ENCODE peak calls at places on chromosomes 16 and 17, in nine cellular contexts. S is esophagus mucosa; Y is activated T-cell treated with anti-CD3 and anti-CD28 coated beads, Interleukin-2, amount 50 U/mL, for 72 hours; B is GM12878; I is HCT116; N is left ventricle myocardium superior; X is activated CD4-positive, alpha-beta T cell treated with anti-CD3 and anti-CD28 coated beads for 36 hours; V is GM23338; Z is CD4-positive, CD25-positive, alpha-beta regulatory T cell. T is an unnamed sample.

GRCh38 chr17:29214215-29215146 is 32.2 kb upstream of the CRYBA1 start:
- ATAC-seq in Y (no peak), I (no peak), V (no peak), S (peak; percentile 63), N (no peak), Z (no peak), X (no peak), B (no peak), T (no peak)

GRCh38 chr17:17401271-17401781 is 75.5 kb upstream of the MED9 start:
- ATAC-seq in X (no peak), Z (no peak), N (peak; percentile 31), B (peak; percentile 27), V (peak; percentile 91), I (peak; percentile 91), S (peak; percentile 43), Y (peak; percentile 18), T (no peak)

GRCh38 chr17:16464641-16465312 is 27.2 kb downstream of the LRRC75A start:
- ATAC-seq in Y (no peak), V (no peak), I (no peak), N (no peak), S (no peak), X (no peak), Z (no peak), B (no peak), T (no peak)

GRCh38 chr16:66473654-66474519 is 46.8 kb downstream of the BEAN1 start:
- ATAC-seq in N (no peak), B (no peak), V (no peak), I (no peak), S (no peak), X (no peak), Z (no peak), Y (no peak), T (no peak)

GRCh38 chr16:69108069-69108904 is 2.8 kb downstream of the HAS3 start:
- ATAC-seq in Y (no peak), S (no peak), N (no peak), V (peak; percentile 16), X (no peak), Z (no peak), B (no peak), I (no peak), T (no peak)

GRCh38 chr16:88888778-88889387 is 22.4 kb upstream of the PABPN1L start:
- ATAC-seq in Z (no peak), B (no peak), Y (no peak), I (peak; percentile 29), V (no peak), N (peak; percentile 28), X (no peak), S (no peak), T (no peak)

GRCh38 chr16:11088432-11088794 is 144.0 kb downstream of the CLEC16A start:
- ATAC-seq in S (no peak), X (peak; percentile 21), B (no peak), N (no peak), V (no peak), Y (peak; percentile 12), Z (peak; percentile 47), I (no peak), T (no peak)

GRCh38 chr17:32822996-32823395 is 53.9 kb downstream of the MYO1D start:
- ATAC-seq in Z (no peak), Y (no peak), V (peak; percentile 48), N (peak; percentile 51), X (no peak), I (no peak), S (peak; percentile 51), B (peak; percentile 35), T (no peak)

GRCh38 chr17:45282683-45283644 is 21.1 kb upstream of the SPATA32 start:
- ATAC-seq in N (peak; percentile 64), Z (no peak), I (no peak), Y (no peak), S (no peak), V (no peak), B (no peak), X (no peak), T (no peak)

GRCh38 chr17:65604070-65604469 is 42.6 kb upstream of the AXIN2 start:
- ATAC-seq in Z (no peak), S (no peak), B (no peak), I (no peak), N (no peak), Y (no peak), V (no peak), X (no peak), T (peak; percentile 21)

GRCh38 chr16:12219992-12220391 is 243.5 kb downstream of the SNX29 start:
- ATAC-seq in B (no peak), X (no peak), I (no peak), V (no peak), S (no peak), Y (no peak), N (no peak), Z (no peak), T (no peak)

GRCh38 chr16:19294156-19294649 is 8.7 kb downstream of the CLEC19A start:
- ATAC-seq in X (peak; percentile 92), Z (peak; percentile 37), Y (peak; percentile 88), V (no peak), N (peak; percentile 88), S (no peak), B (peak; percentile 95), I (no peak), T (peak; percentile 86)

GRCh38 chr17:55825213-55825612 is 74.4 kb downstream of the PCTP start:
- ATAC-seq in Y (no peak), S (no peak), B (no peak), I (peak; percentile 81), X (no peak), Z (no peak), V (peak; percentile 74), N (no peak), T (no peak)

GRCh38 chr16:15509051-15509592 is 74.7 kb downstream of the BMERB1 start:
- ATAC-seq in B (no peak), Y (peak; percentile 93), N (no peak), S (no peak), I (no peak), X (peak; percentile 89), Z (no peak), V (peak; percentile 38), T (peak; percentile 91)

GRCh38 chr17:21245703-21246102 is 7.5 kb downstream of the NATD1 start:
- ATAC-seq in Y (no peak), B (no peak), S (no peak), X (no peak), I (no peak), N (peak; percentile 60), Z (no peak), V (peak; percentile 11), T (no peak)

GRCh38 chr17:1916339-1916738 is 86.5 kb downstream of the RPA1 start:
- ATAC-seq in S (no peak), B (no peak), X (no peak), Z (no peak), Y (no peak), N (no peak), V (no peak), I (no peak), T (no peak)

GRCh38 chr17:18190629-18191028 is 7.0 kb downstream of the ALKBH5 start:
- ATAC-seq in V (no peak), X (no peak), Z (no peak), B (no peak), Y (no peak), N (no peak), S (no peak), I (no peak), T (no peak)

GRCh38 chr16:15771694-15772093 is 85.1 kb downstream of the MYH11 start:
- ATAC-seq in B (no peak), V (no peak), Z (no peak), Y (no peak), N (no peak), I (no peak), X (no peak), S (no peak), T (no peak)

GRCh38 chr17:64232466-64233262 is 30.4 kb downstream of the TEX2 start:
- ATAC-seq in X (no peak), V (peak; percentile 68), S (no peak), Y (no peak), Z (no peak), N (no peak), I (no peak), B (no peak), T (no peak)

GRCh38 chr17:6503641-6504195 is 52.6 kb downstream of the PITPNM3 start:
- ATAC-seq in V (no peak), Y (no peak), B (no peak), N (no peak), X (no peak), Z (no peak), S (no peak), I (no peak), T (no peak)

GRCh38 chr16:79712273-79712672 is 111.7 kb upstream of the MAF start:
- ATAC-seq in B (no peak), X (no peak), S (no peak), Z (no peak), I (no peak), V (no peak), N (no peak), Y (no peak), T (no peak)

GRCh38 chr16:24969071-24969470 is 46.1 kb downstream of the ARHGAP17 start:
- ATAC-seq in S (no peak), N (peak; percentile 72), B (no peak), Z (no peak), X (no peak), I (no peak), V (no peak), Y (no peak), T (no peak)

GRCh38 chr16:48546774-48547173 is 63.2 kb downstream of the N4BP1 start:
- ATAC-seq in I (no peak), X (no peak), Z (no peak), Y (no peak), N (peak; percentile 80), V (no peak), B (no peak), S (no peak), T (no peak)

GRCh38 chr16:85275533-85276249 is 163.4 kb upstream of the CIBAR2 start:
- ATAC-seq in Z (no peak), B (peak; percentile 97), V (peak; percentile 86), N (peak; percentile 77), I (peak; percentile 96), Y (peak; percentile 75), X (peak; percentile 78), S (peak; percentile 64), T (peak; percentile 59)

GRCh38 chr16:69150146-69150865 is 17.9 kb downstream of the UTP4 start:
- ATAC-seq in N (peak; percentile 85), I (peak; percentile 94), Z (peak; percentile 47), Y (peak; percentile 68), X (peak; percentile 78), S (peak; percentile 71), V (peak; percentile 97), B (peak; percentile 96), T (peak; percentile 70)

GRCh38 chr16:25124503-25124902 is 13.0 kb downstream of the LCMT1 start:
- ATAC-seq in I (no peak), B (peak; percentile 77), N (no peak), V (no peak), Y (no peak), X (no peak), Z (no peak), S (peak; percentile 16), T (no peak)

GRCh38 chr16:53784312-53784711 is 80.4 kb downstream of the FTO start:
- ATAC-seq in B (no peak), V (no peak), S (no peak), Y (no peak), I (peak; percentile 80), N (no peak), Z (no peak), X (no peak), T (no peak)

GRCh38 chr16:89437991-89438390 is 52.4 kb downstream of the ANKRD11 start:
- ATAC-seq in Y (no peak), V (no peak), N (no peak), S (no peak), Z (no peak), X (no peak), I (no peak), B (no peak), T (no peak)

GRCh38 chr16:12289175-12290063 is 312.9 kb downstream of the SNX29 start:
- ATAC-seq in S (peak; percentile 37), Z (no peak), B (no peak), V (peak; percentile 36), X (no peak), I (no peak), Y (no peak), N (no peak), T (no peak)

GRCh38 chr17:48478224-48479013 is 48.4 kb upstream of the SKAP1 start:
- ATAC-seq in Y (peak; percentile 92), I (no peak), N (no peak), V (peak; percentile 57), Z (peak; percentile 62), S (no peak), X (peak; percentile 87), B (peak; percentile 98), T (peak; percentile 75)

GRCh38 chr17:72977768-72978417 is 114.6 kb downstream of the SLC39A11 start:
- ATAC-seq in B (no peak), V (peak; percentile 38), Y (no peak), Z (no peak), S (no peak), X (no peak), I (peak; percentile 81), N (no peak), T (no peak)

T was measured in activated T-helper 17 cell treated with anti-CD3 and anti-CD28 coated beads, Interleukin-2, amount 50 U/mL, for 72 hours.